ENCODE peak calls at places on chromosomes 11 and 22, in nine cellular contexts. D is brain microvascular endothelial cell; F is NCI-H1436; X is hypothalamus; E is activated T-helper 1 cell treated with Interleukin-2 at 50 U/mL for 16 hours; G is naive B cell; U is pancreas; J is NCI-H1417; N is stimulated activated CD4-positive, alpha-beta T cell treated with anti-CD3 and anti-CD28 coated beads, Interleukin-1b, Interleukin-23, amount 100 ng/mL, for 24 hours. O is an unnamed sample.
A peak's percentile ranks its signal among the peaks of the same experiment; 100 is the strongest.

GRCh38 chr22:46851941-46852340 is 89.5 kb downstream of the TBC1D22A start:
- DNase-seq in D (no peak), F (no peak), X (no peak), E (no peak), G (no peak), U (no peak), J (no peak), N (no peak), O (no peak)

GRCh38 chr11:107182983-107183382 is 164.7 kb upstream of the GUCY1A2 start:
- DNase-seq in D (no peak), F (no peak), X (no peak), E (no peak), G (no peak), U (no peak), J (no peak), N (no peak), O (peak; percentile 23)

GRCh38 chr11:12906501-12906900 is 102.6 kb upstream of the RASSF10 start:
- DNase-seq in D (no peak), F (no peak), X (no peak), E (no peak), G (no peak), U (no peak), J (no peak), N (no peak), O (no peak)

GRCh38 chr11:35099278-35100018 is 39.5 kb upstream of the CD44 start:
- DNase-seq in D (peak; percentile 54), F (no peak), X (no peak), E (no peak), G (no peak), U (no peak), J (no peak), N (no peak), O (peak; percentile 47)

GRCh38 chr11:31767665-31768064 is 43.5 kb downstream of the PAX6 start:
- DNase-seq in D (no peak), F (no peak), X (no peak), E (no peak), G (no peak), U (no peak), J (no peak), N (no peak), O (no peak)

GRCh38 chr11:126082251-126083109 is 19.8 kb upstream of the CDON start:
- DNase-seq in D (no peak), F (peak; percentile 57), X (no peak), E (no peak), G (no peak), U (no peak), J (no peak), N (no peak), O (no peak)

GRCh38 chr11:12815150-12815523 is 140.9 kb downstream of the TEAD1 start:
- DNase-seq in D (no peak), F (no peak), X (no peak), E (no peak), G (no peak), U (no peak), J (no peak), N (no peak), O (no peak)

GRCh38 chr11:42819126-42819525 is 492.7 kb upstream of the API5 start:
- DNase-seq in D (no peak), F (no peak), X (no peak), E (no peak), G (no peak), U (no peak), J (no peak), N (no peak), O (no peak)

GRCh38 chr11:58561394-58562102 is 14.1 kb downstream of the LPXN start:
- DNase-seq in D (no peak), F (no peak), X (no peak), E (no peak), G (no peak), U (no peak), J (no peak), N (no peak), O (no peak)

GRCh38 chr11:1336836-1337646 is 27.6 kb upstream of the TOLLIP start:
- DNase-seq in D (no peak), F (no peak), X (no peak), E (peak; percentile 28), G (peak; percentile 38), U (peak; percentile 69), J (no peak), N (no peak), O (no peak)

GRCh38 chr11:27977527-27977926 is 130.4 kb downstream of the KIF18A start:
- DNase-seq in D (no peak), F (no peak), X (no peak), E (no peak), G (no peak), U (no peak), J (no peak), N (no peak), O (no peak)

GRCh38 chr22:19825016-19825339 is 29.7 kb downstream of the GNB1L start:
- DNase-seq in D (no peak), F (no peak), X (no peak), E (no peak), G (no peak), U (peak; percentile 35), J (no peak), N (no peak), O (no peak)

GRCh38 chr11:111707039-111707690 is 59.0 kb downstream of the PPP2R1B start:
- DNase-seq in D (peak; percentile 77), F (no peak), X (no peak), E (no peak), G (no peak), U (no peak), J (no peak), N (no peak), O (peak; percentile 77)

GRCh38 chr11:60235318-60235717 is 7.6 kb downstream of the MS4A4E start:
- DNase-seq in D (no peak), F (no peak), X (no peak), E (no peak), G (no peak), U (no peak), J (no peak), N (no peak), O (no peak)